ENCODE peak calls at places on chromosomes 3 and 15, in four cellular contexts. Z, I, Y and W are unnamed samples.

GRCh38 chr3:134040066-134040465 is 10.3 kb upstream of the SLCO2A1 start:
- DNase-seq in Z (no peak), Y (no peak), I (no peak), W (no peak)

GRCh38 chr3:54968546-54969172 is 40.8 kb upstream of the LRTM1 start:
- DNase-seq in Z (no peak), Y (peak; percentile 69), I (peak; percentile 77), W (no peak)

GRCh38 chr3:52890735-52891134 is 6.6 kb downstream of the STIMATE start:
- DNase-seq in Y (peak; percentile 50), Z (no peak), I (no peak), W (no peak)

GRCh38 chr15:74821091-74821789 is 5.2 kb upstream of the CPLX3 start:
- DNase-seq in Z (no peak), I (no peak), Y (peak; percentile 32), W (no peak)

GRCh38 chr3:46709147-46709654 is 8.0 kb downstream of the TMIE start:
- DNase-seq in I (no peak), Y (no peak), Z (no peak), W (no peak)

GRCh38 chr15:63048115-63048985 is 5.8 kb downstream of the TPM1 start:
- DNase-seq in Z (peak; percentile 93), I (peak; percentile 95), Y (peak; percentile 96), W (peak; percentile 95)

GRCh38 chr3:194080473-194080872 is 55.5 kb upstream of the HES1 start:
- DNase-seq in Z (no peak), I (no peak), Y (no peak), W (no peak)

GRCh38 chr3:70982274-70982673 is 601.3 kb downstream of the FOXP1 start:
- DNase-seq in Z (no peak), I (peak; percentile 58), Y (peak; percentile 47), W (no peak)

GRCh38 chr3:126618021-126618420 is 36.9 kb downstream of the TXNRD3 start:
- DNase-seq in Y (peak; percentile 51), Z (no peak), I (peak; percentile 11), W (no peak)

GRCh38 chr15:64717735-64718495 is 57.5 kb downstream of the RBPMS2 start:
- DNase-seq in Y (no peak), Z (no peak), I (no peak), W (no peak)

GRCh38 chr3:15797600-15798303 is at the start of gene ANKRD28:
- DNase-seq in I (peak; percentile 96), Z (no peak), Y (peak; percentile 93), W (peak; percentile 9)

GRCh38 chr3:50112462-50112861 is 23.7 kb downstream of the RBM5 start:
- DNase-seq in Z (no peak), Y (no peak), I (no peak), W (no peak)

GRCh38 chr15:24078310-24079029 is 391.4 kb upstream of the NDN start:
- DNase-seq in Z (no peak), I (no peak), Y (no peak), W (no peak)

GRCh38 chr15:101406014-101406413 is 83.5 kb downstream of the PCSK6 start:
- DNase-seq in I (no peak), Y (no peak), Z (no peak), W (no peak)

GRCh38 chr3:68088216-68088615 is 433.8 kb upstream of the SUCLG2 start:
- DNase-seq in Z (no peak), I (no peak), Y (no peak), W (no peak)

GRCh38 chr15:93987068-93987467 is 244.3 kb upstream of the MCTP2 start:
- DNase-seq in I (no peak), Z (no peak), Y (no peak), W (no peak)

GRCh38 chr3:117893638-117894037 is 1141.0 kb downstream of the IGSF11 start:
- DNase-seq in Y (no peak), Z (no peak), I (no peak), W (no peak)

GRCh38 chr3:142896996-142897395 is 8.1 kb upstream of the PCOLCE2 start:
- DNase-seq in Z (no peak), Y (no peak), I (no peak), W (no peak)

GRCh38 chr15:76150508-76150907 is 90.7 kb downstream of the TMEM266 start:
- DNase-seq in I (no peak), Z (no peak), Y (no peak), W (peak; percentile 69)

GRCh38 chr3:13461169-13462124 is 18.7 kb upstream of the HDAC11 start:
- DNase-seq in Z (no peak), Y (peak; percentile 49), I (peak; percentile 37), W (no peak)

GRCh38 chr3:38247366-38248035 is 18.1 kb upstream of the SLC22A13 start:
- DNase-seq in Z (no peak), I (peak; percentile 88), Y (peak; percentile 94), W (peak; percentile 64)

GRCh38 chr15:31145271-31145911 is 43.9 kb upstream of the TRPM1 start:
- DNase-seq in I (peak; percentile 43), Y (peak; percentile 7), Z (no peak), W (no peak)

GRCh38 chr15:99059010-99059981 is 45.6 kb upstream of the SYNM start:
- DNase-seq in Z (peak; percentile 64), I (peak; percentile 87), Y (peak; percentile 90), W (peak; percentile 82)

GRCh38 chr3:137988982-137989381 is 21.0 kb upstream of the CLDN18 start:
- DNase-seq in Y (no peak), I (no peak), Z (no peak), W (no peak)

GRCh38 chr3:164458986-164459385 is 619.3 kb downstream of the SI start:
- DNase-seq in I (peak; percentile 39), Z (no peak), Y (peak; percentile 1), W (peak; percentile 38)

GRCh38 chr15:40550381-40551037 is 14.3 kb downstream of the CCDC32 start:
- DNase-seq in I (no peak), Y (no peak), Z (no peak), W (no peak)

GRCh38 chr15:40549894-40550293 is 14.9 kb downstream of the CCDC32 start:
- DNase-seq in Z (no peak), Y (no peak), I (no peak), W (no peak)

GRCh38 chr15:40543082-40543481 is 21.8 kb downstream of the CCDC32 start:
- DNase-seq in Z (no peak), I (no peak), Y (no peak), W (no peak)

GRCh38 chr15:40543631-40544294 is 21.1 kb downstream of the CCDC32 start:
- DNase-seq in I (no peak), Z (no peak), Y (no peak), W (no peak)

DNA sequence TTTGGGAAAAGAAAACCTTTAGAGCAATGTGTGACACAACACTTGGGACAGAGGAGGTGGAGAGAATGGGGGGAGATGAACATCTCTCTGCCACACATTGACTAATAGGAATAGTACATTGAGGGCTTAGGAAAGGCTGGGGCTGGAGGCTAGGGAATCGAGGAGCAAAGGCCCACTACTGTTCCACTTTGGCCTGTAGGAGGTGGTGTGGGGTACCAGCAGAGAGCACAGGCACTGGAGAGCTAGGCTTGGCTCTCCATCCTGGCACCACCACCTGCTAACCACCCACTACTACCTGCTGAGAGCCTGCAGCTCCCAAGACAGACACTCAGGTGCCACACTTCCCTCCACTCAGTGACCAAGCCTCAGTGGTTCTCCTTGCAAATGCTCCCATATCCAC is 19.4 kb downstream of the CCDC32 start:
- DNase-seq in I (no peak), Y (no peak), Z (no peak), W (no peak)
- H3K4me3 ChIP-seq in I (no peak overlapping the region), Y (no peak overlapping the region), Z (no peak overlapping the region), W (no peak overlapping the region)

GRCh38 chr15:67082007-67082536 is 16.7 kb downstream of the SMAD3 start:
- DNase-seq in I (no peak), Z (peak; percentile 60), Y (no peak), W (no peak)
- H3K4me3 ChIP-seq in I (no peak overlapping the region), Z (no peak overlapping the region), Y (no peak overlapping the region), W (no peak overlapping the region)

GRCh38 chr3:152381881-152382295 is 113.2 kb downstream of the MBNL1 start:
- DNase-seq in Y (no peak), I (no peak), Z (no peak), W (no peak)

GRCh38 chr3:152384412-152384811 is 115.7 kb downstream of the MBNL1 start:
- DNase-seq in I (no peak), Y (no peak), Z (no peak), W (no peak)

GRCh38 chr3:152380048-152380447 is 111.3 kb downstream of the MBNL1 start:
- DNase-seq in Y (no peak), Z (no peak), I (no peak), W (no peak)

GRCh38 chr3:152383136-152383606 is 114.4 kb downstream of the MBNL1 start:
- DNase-seq in Y (no peak), Z (no peak), I (no peak), W (no peak)

GRCh38 chr3:152382312-152383135 is 113.8 kb downstream of the MBNL1 start:
- DNase-seq in Y (no peak), Z (no peak), I (peak; percentile 44), W (no peak)
- H3K4me3 ChIP-seq in Y (peak overlapping the region; percentile 26), Z (peak overlapping the region; percentile 1), I (peak overlapping the region; percentile 39), W (no peak overlapping the region)

GRCh38 chr15:32716960-32717289 is 879 bp upstream of the GREM1 start:
- DNase-seq in I (no peak), Y (no peak), Z (no peak), W (no peak)
- H3K4me3 ChIP-seq in I (peak overlapping the region; percentile 48), Y (peak overlapping the region; percentile 66), Z (no peak overlapping the region), W (peak overlapping the region; percentile 53)